ENCODE peak calls at places on chromosomes 4 and X, in four cellular contexts. P, G, U and K are unnamed samples.

GRCh38 chrX:12237771-12238170 is 99.5 kb downstream of the FRMPD4 start:
- DNase-seq in P (no peak), G (no peak), U (no peak), K (no peak)

GRCh38 chrX:10090319-10090718 is 66.5 kb upstream of the CLCN4 start:
- DNase-seq in P (no peak), G (no peak), U (no peak), K (no peak)

GRCh38 chrX:19372170-19373033 is 28.7 kb downstream of the PDHA1 start:
- DNase-seq in P (peak), G (peak), U (peak), K (peak)

GRCh38 chr4:125179727-125180126 is 135.0 kb upstream of the FAT4 start:
- DNase-seq in P (no peak), G (no peak), U (no peak), K (no peak)

GRCh38 chr4:6257243-6258025 is 12.2 kb upstream of the WFS1 start:
- DNase-seq in P (no peak), G (no peak), U (no peak), K (no peak)

GRCh38 chr4:17060230-17060629 is 161.8 kb upstream of the LDB2 start:
- DNase-seq in P (no peak), G (no peak), U (no peak), K (no peak)

GRCh38 chr4:108774809-108775530 is 12.1 kb upstream of the ETNPPL start:
- DNase-seq in P (peak), G (no peak), U (no peak), K (no peak)

GRCh38 chr4:168876106-168876505 is 133.9 kb downstream of the CBR4 start:
- DNase-seq in P (no peak), G (no peak), U (no peak), K (no peak)

GRCh38 chr4:91471280-91471679 is 832.5 kb upstream of the GRID2 start:
- DNase-seq in P (no peak), G (no peak), U (peak), K (no peak)

GRCh38 chrX:136147966-136148365 is 633 bp downstream of the FHL1 start:
- DNase-seq in P (no peak), G (no peak), U (peak), K (no peak)

GRCh38 chrX:148298737-148299136 is 201.7 kb upstream of the AFF2 start:
- DNase-seq in P (no peak), G (no peak), U (no peak), K (no peak)

GRCh38 chr4:70678383-70678999 is 9.8 kb upstream of the UTP3 start:
- DNase-seq in P (no peak), G (peak), U (no peak), K (no peak)

GRCh38 chr4:71009091-71009490 is 15.6 kb downstream of the DCK start:
- DNase-seq in P (no peak), G (no peak), U (no peak), K (no peak)

GRCh38 chr4:184459413-184459812 is 14.9 kb downstream of the IRF2 start:
- DNase-seq in P (no peak), G (no peak), U (no peak), K (no peak)

DNA sequence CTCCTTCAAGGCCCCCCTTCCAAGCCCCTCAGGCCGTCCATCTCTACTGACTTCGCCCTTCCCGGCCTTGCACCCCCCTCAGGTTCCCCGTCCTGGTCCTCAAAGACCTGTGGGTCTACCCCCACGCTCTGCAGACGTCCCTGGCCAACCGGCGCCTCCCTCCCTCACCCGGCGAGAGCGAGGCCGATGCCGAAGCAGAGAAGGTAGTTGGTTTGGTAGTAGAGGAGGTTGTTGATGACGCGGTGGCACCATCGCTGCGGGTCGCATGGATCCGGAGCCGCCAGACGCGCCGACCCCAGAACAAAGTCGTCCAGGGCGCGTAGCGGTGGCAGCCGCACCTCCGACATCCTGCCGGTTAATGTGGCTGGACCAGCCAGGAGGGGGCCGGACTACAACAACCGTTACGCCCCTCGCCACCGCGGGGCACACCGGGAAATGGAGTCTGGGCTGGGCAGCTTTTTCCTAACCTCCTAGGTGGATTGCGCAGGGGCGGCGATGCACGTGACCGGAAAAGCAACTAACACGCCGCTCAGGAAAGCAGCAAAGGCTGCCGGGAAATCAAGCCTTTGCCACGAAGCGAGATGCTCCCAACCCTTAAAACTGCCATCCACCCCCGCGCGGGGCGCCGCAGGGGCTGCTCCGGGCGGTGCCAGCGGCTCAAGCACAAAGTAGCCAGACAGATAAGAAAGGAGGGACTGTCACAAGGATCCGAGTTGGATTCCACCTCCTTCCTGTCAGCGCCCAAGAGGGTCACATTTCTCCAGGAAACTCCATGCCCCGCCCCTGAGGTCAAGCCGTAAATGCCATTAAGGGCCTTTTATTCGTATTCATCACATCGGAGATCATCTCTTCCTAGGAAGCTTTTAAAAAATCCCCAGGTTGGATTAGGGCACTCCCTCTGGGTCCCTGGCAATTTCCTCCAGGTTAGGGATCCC is at the start of gene PRAF2:
- DNase-seq in P (peak), G (peak), U (peak), K (peak)
- TF ChIP-seq CTCF in P (no peak), G (no peak), U (no peak), K (no peak)

GRCh38 chr4:178632415-178632814 is 1190.2 kb upstream of the AGA start:
- DNase-seq in P (no peak), G (no peak), U (no peak), K (no peak)

DNA sequence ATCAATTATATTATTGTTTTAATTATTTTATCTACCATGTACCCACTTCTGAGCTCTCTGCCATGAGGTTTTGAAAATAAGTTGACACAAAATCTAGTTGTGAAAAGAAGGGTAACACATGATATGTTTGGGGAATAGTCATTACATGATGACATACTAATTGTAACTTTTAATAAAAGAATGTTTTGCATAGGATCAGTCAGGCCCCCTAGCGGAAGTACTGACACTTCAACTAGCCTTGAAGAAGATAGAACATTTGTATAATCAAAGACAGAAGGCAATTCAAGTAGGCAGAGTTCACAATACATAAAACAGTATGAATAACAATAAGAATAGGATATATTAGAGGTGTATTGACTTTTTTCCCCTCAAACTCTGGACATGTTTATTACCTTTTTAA is 1191.0 kb upstream of the AGA start:
- DNase-seq in P (no peak), G (no peak), U (no peak), K (no peak)
- TF ChIP-seq CTCF in P (no peak), G (no peak), U (no peak), K (no peak)

GRCh38 chrX:40127052-40127451 is 29.3 kb upstream of the BCOR start:
- DNase-seq in P (no peak), G (peak), U (no peak), K (no peak)
- TF ChIP-seq CTCF in P (no peak), G (no peak), U (no peak), K (no peak)

DNA sequence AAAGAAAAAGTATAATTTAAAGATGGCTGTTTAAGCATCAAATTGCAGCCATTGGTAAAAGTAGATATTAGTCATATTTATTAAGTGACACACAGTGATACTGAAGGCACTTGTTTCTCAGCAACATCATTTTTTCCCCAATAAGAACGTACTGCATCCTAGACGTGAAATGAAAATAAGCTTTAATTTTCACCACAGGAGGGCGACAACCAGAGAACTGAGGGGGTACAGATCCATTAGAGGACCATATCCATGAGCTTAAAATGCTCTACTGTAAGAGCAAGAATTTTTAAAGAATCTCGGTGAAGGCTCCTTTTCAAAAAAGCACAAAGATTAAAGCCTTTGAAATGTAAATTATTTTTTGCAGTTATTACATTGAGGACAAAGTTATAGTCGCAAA is 33.4 kb downstream of the FRG1 start:
- DNase-seq in P (no peak), G (peak), U (no peak), K (no peak)
- TF ChIP-seq CTCF in P (no peak), G (peak), U (no peak), K (peak)

DNA sequence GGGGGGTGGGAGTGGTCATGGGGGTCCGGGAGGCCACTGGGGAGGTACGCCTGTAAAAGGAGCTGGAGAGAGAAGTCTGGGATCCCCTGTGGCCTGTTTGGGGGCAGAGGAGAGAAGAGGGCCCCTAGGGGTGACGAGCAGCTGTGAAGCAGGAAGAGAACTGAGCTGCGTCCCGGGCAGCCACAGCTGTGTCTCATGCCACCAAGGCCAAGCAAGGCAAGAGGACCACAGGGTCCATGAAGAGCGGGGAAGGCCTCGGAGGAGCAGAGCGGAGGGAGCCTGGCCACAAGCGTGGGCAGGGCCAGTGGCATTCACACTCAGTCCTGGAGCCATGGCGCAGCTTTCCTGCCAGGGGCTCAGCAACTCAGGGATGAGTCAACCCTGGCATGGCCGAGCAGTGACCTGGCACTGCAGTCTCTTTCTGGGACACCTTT is 13.6 kb upstream of the NAT8L start:
- DNase-seq in P (no peak), G (no peak), U (no peak), K (no peak)
- TF ChIP-seq CTCF in P (no peak), G (no peak), U (no peak), K (no peak)

GRCh38 chr4:81844717-81845116 is 373.0 kb upstream of the RASGEF1B start:
- DNase-seq in P (peak), G (peak), U (peak), K (peak)
- TF ChIP-seq CTCF in P (peak), G (peak), U (peak), K (peak)

DNA sequence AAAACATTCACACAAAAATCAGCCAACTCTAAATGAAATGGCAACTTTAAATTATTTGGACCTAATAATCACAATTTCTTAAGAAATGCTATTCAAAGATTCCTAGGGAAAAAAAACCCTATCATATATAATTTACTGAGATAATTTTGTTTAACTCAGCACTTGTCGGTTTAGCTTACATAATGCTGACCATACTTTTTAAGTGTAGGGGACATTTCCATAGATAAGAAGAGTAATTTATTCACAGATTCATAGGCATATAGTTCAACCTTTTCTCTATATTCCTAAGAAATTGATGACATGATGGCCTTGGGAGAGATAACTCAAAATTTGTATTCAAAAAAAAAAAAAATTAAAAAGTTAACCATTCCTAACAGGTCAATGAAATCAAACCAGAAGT is 260.8 kb upstream of the PGRMC2 start:
- DNase-seq in P (no peak), G (no peak), U (no peak), K (no peak)
- TF ChIP-seq CTCF in P (no peak), G (no peak), U (no peak), K (no peak)

GRCh38 chrX:152904151-152905080 is 6.5 kb downstream of the ZNF185 start:
- DNase-seq in P (no peak), G (peak), U (peak), K (peak)
- TF ChIP-seq CTCF in P (peak), G (peak), U (peak), K (peak)

GRCh38 chrX:146054311-146054710 is 236.7 kb downstream of the SLITRK2 start:
- DNase-seq in P (no peak), G (no peak), U (no peak), K (no peak)
- TF ChIP-seq CTCF in P (no peak), G (no peak), U (no peak), K (no peak)

GRCh38 chrX:119071381-119071780 is 1.4 kb upstream of the CT47C1 start:
- DNase-seq in P (no peak), G (peak), U (no peak), K (no peak)

GRCh38 chrX:119072771-119073170 is at the start of gene CT47C1:
- DNase-seq in P (no peak), G (no peak), U (no peak), K (no peak)

GRCh38 chrX:119067023-119067739 is 5.6 kb upstream of the CT47C1 start:
- DNase-seq in P (peak), G (peak), U (peak), K (no peak)

GRCh38 chrX:119069762-119070161 is 3.0 kb upstream of the CT47C1 start:
- DNase-seq in P (no peak), G (no peak), U (no peak), K (no peak)

GRCh38 chrX:119069128-119069527 is 3.7 kb upstream of the CT47C1 start:
- DNase-seq in P (no peak), G (no peak), U (no peak), K (no peak)
- TF ChIP-seq CTCF in P (no peak), G (no peak), U (no peak), K (no peak)